ENCODE peak calls at places on chromosome 1, in four cellular contexts. A, D, S and H are unnamed samples.

GRCh38 chr1:172266528-172267174 is 153.8 kb upstream of the C1orf105 start:
- DNase-seq in A (no peak), D (no peak), S (no peak), H (no peak)

GRCh38 chr1:1331068-1331965 is at the start of gene TAS1R3:
- DNase-seq in A (no peak), D (no peak), S (no peak), H (no peak)

GRCh38 chr1:25456502-25456901 is 25.8 kb downstream of the MACO1 start:
- DNase-seq in A (no peak), D (no peak), S (no peak), H (no peak)

GRCh38 chr1:15948600-15949452 is 27.1 kb downstream of the ZBTB17 start:
- DNase-seq in A (peak), D (peak), S (peak), H (peak)

GRCh38 chr1:94255476-94255875 is 18.1 kb upstream of the ARHGAP29 start:
- DNase-seq in A (no peak), D (no peak), S (peak), H (no peak)

GRCh38 chr1:3021801-3022401 is 634 bp downstream of the ACTRT2 start:
- DNase-seq in A (peak), D (no peak), S (no peak), H (no peak)

GRCh38 chr1:121483234-121483633 is 298.5 kb downstream of the SRGAP2C start:
- DNase-seq in A (no peak), D (no peak), S (no peak), H (no peak)

GRCh38 chr1:24276791-24277190 is 42.4 kb upstream of the GRHL3 start:
- DNase-seq in A (no peak), D (no peak), S (no peak), H (no peak)

GRCh38 chr1:235078927-235079381 is 49.7 kb downstream of the TOMM20 start:
- DNase-seq in A (no peak), D (no peak), S (no peak), H (no peak)

GRCh38 chr1:156998301-156998700 is 47.2 kb downstream of the ARHGEF11 start:
- DNase-seq in A (no peak), D (no peak), S (no peak), H (no peak)

GRCh38 chr1:168437821-168438220 is 106.0 kb downstream of the XCL2 start:
- DNase-seq in A (no peak), D (no peak), S (no peak), H (peak)

GRCh38 chr1:29120955-29121485 is 2.7 kb downstream of the TMEM200B start:
- DNase-seq in A (peak), D (peak), S (peak), H (no peak)

GRCh38 chr1:107430540-107431228 is 289.8 kb downstream of the NTNG1 start:
- DNase-seq in A (no peak), D (no peak), S (peak), H (no peak)

GRCh38 chr1:12314328-12314903 is 84.6 kb downstream of the VPS13D start:
- DNase-seq in A (no peak), D (no peak), S (peak), H (no peak)

GRCh38 chr1:81666586-81666985 is 134.1 kb upstream of the ADGRL2 start:
- DNase-seq in A (no peak), D (no peak), S (no peak), H (no peak)

GRCh38 chr1:208101661-208102431 is 142.3 kb downstream of the PLXNA2 start:
- DNase-seq in A (no peak), D (peak), S (peak), H (no peak)

GRCh38 chr1:21342961-21343838 is 52.9 kb upstream of the ECE1 start:
- DNase-seq in A (no peak), D (no peak), S (peak), H (no peak)

GRCh38 chr1:165823552-165824268 is 3.7 kb upstream of the UCK2 start:
- DNase-seq in A (no peak), D (no peak), S (no peak), H (no peak)

GRCh38 chr1:88877382-88877825 is 14.0 kb downstream of the GTF2B start:
- DNase-seq in A (no peak), D (no peak), S (peak), H (no peak)

GRCh38 chr1:86704972-86705632 is 726 bp downstream of the SH3GLB1 start:
- DNase-seq in A (peak), D (peak), S (peak), H (peak)

GRCh38 chr1:44787506-44787905 is 464 bp downstream of the BEST4 start:
- DNase-seq in A (no peak), D (no peak), S (no peak), H (no peak)

GRCh38 chr1:17128361-17128760 is 9.1 kb upstream of the PADI2 start:
- DNase-seq in A (no peak), D (no peak), S (peak), H (no peak)

GRCh38 chr1:159826436-159827101 is at the start of gene SLAMF8:
- DNase-seq in A (peak), D (peak), S (no peak), H (peak)

GRCh38 chr1:232352956-232353355 is 277.0 kb downstream of the SIPA1L2 start:
- DNase-seq in A (no peak), D (no peak), S (no peak), H (no peak)

GRCh38 chr1:210246447-210246846 is 13.9 kb downstream of the SERTAD4 start:
- DNase-seq in A (no peak), D (no peak), S (peak), H (no peak)

GRCh38 chr1:207024202-207025143 is 8.1 kb downstream of the C1orf116 start:
- DNase-seq in A (no peak), D (no peak), S (no peak), H (no peak)

GRCh38 chr1:11157867-11158266 is 31.3 kb upstream of the ANGPTL7 start:
- DNase-seq in A (peak), D (peak), S (no peak), H (peak)

GRCh38 chr1:62285984-62286481 is 33.2 kb downstream of the KANK4 start:
- DNase-seq in A (no peak), D (no peak), S (peak), H (no peak)

GRCh38 chr1:38217316-38217715 is 170.7 kb upstream of the POU3F1 start:
- DNase-seq in A (peak), D (peak), S (no peak), H (no peak)

GRCh38 chr1:204513117-204513716 is 3.0 kb upstream of the MDM4 start:
- DNase-seq in A (no peak), D (peak), S (no peak), H (no peak)

GRCh38 chr1:40133839-40134238 is 27.3 kb upstream of the RLF start:
- DNase-seq in A (no peak), D (no peak), S (no peak), H (no peak)

GRCh38 chr1:236064674-236065508 is at the start of gene NID1:
- DNase-seq in A (peak), D (peak), S (peak), H (peak)

GRCh38 chr1:157367091-157367739 is 185.1 kb downstream of the FCRL5 start:
- DNase-seq in A (no peak), D (no peak), S (no peak), H (no peak)

GRCh38 chr1:203652718-203653461 is 26.3 kb downstream of the ATP2B4 start:
- DNase-seq in A (no peak), D (no peak), S (peak), H (no peak)

GRCh38 chr1:153958111-153958960 is at the start of gene CRTC2:
- DNase-seq in A (peak), D (peak), S (peak), H (peak)
- TF ChIP-seq CTCF in A (no peak), D (no peak), S (no peak), H (no peak)

DNA sequence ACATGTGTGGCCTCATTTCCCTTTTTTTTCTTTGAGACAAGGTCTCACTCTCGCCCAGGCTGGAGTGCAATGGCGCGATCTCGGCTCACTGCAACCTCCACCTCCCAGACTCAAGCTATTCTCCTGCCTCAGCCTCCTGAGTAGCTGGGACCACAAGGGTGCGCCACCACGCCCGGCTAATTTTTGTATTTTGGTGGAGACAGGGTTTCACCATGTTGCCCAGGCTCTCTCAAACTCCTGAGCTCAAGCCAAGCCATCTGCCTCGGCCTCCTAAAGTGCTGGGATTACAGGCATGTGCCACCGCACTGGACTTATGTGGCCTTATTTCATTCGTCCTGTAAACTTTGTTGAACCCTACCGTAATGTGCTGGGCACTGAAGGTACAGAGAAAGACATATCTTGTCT is 569 bp upstream of the WARS2 start:
- DNase-seq in A (peak), D (no peak), S (peak), H (peak)
- TF ChIP-seq CTCF in A (peak), D (no peak), S (peak), H (peak)

GRCh38 chr1:119676571-119677206 is 28.6 kb upstream of the ZNF697 start:
- DNase-seq in A (no peak), D (peak), S (no peak), H (peak)
- TF ChIP-seq CTCF in A (no peak), D (no peak), S (no peak), H (peak)

GRCh38 chr1:34763142-34763781 is 3.7 kb downstream of the GJB4 start:
- DNase-seq in A (no peak), D (no peak), S (no peak), H (no peak)

GRCh38 chr1:34759472-34760357 is at the start of gene GJB4:
- DNase-seq in A (no peak), D (no peak), S (no peak), H (no peak)

GRCh38 chr1:34761776-34762307 is 2.3 kb downstream of the GJB4 start:
- DNase-seq in A (no peak), D (no peak), S (no peak), H (no peak)

GRCh38 chr1:34762474-34763141 is 3.1 kb downstream of the GJB4 start:
- DNase-seq in A (no peak), D (no peak), S (no peak), H (no peak)

GRCh38 chr1:34761176-34761761 is 1.7 kb downstream of the GJB4 start:
- DNase-seq in A (no peak), D (no peak), S (no peak), H (no peak)
- TF ChIP-seq CTCF in A (no peak), D (no peak), S (no peak), H (no peak)

GRCh38 chr1:59186656-59187055 is 110.2 kb upstream of the FGGY start:
- DNase-seq in A (no peak), D (peak), S (no peak), H (peak)
- TF ChIP-seq CTCF in A (no peak), D (no peak), S (no peak), H (no peak)

DNA sequence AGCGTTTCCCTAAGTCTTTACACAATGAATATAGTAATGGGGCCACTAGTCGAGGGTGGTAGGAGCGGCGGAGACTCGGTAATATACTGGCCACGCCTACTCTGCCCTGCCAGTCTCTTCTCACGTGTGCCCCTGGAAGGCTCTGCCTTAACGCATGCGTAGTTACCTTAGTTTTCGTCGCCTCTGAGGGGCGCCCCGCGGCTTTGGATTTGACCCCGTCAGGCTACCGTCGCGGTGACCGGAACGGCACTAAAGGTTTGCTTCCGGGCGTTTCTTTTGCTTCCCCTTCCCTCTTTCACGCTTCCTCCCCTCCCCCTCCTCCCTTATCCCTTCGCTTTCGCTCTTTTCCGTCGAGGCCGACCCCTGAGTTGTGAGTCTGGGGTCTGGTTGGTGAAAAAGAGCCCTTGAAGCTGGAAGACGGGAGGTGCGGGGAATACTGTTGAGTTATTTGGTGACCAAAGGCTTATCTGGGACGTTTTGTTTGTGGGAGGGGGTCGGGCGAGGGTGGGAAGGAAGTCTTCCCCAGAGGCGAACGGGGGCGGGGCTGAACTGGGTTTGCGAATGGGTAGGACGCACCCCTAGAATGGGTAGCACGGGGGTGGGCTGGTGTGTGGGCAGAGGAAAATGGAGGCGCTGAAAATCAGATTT is at the start of gene SETDB1:
- DNase-seq in A (peak), D (peak), S (peak), H (peak)
- TF ChIP-seq CTCF in A (no peak), D (no peak), S (no peak), H (peak)

GRCh38 chr1:59125711-59126320 is 171.1 kb upstream of the FGGY start:
- DNase-seq in A (no peak), D (no peak), S (peak), H (no peak)
- TF ChIP-seq CTCF in A (no peak), D (no peak), S (no peak), H (no peak)

DNA sequence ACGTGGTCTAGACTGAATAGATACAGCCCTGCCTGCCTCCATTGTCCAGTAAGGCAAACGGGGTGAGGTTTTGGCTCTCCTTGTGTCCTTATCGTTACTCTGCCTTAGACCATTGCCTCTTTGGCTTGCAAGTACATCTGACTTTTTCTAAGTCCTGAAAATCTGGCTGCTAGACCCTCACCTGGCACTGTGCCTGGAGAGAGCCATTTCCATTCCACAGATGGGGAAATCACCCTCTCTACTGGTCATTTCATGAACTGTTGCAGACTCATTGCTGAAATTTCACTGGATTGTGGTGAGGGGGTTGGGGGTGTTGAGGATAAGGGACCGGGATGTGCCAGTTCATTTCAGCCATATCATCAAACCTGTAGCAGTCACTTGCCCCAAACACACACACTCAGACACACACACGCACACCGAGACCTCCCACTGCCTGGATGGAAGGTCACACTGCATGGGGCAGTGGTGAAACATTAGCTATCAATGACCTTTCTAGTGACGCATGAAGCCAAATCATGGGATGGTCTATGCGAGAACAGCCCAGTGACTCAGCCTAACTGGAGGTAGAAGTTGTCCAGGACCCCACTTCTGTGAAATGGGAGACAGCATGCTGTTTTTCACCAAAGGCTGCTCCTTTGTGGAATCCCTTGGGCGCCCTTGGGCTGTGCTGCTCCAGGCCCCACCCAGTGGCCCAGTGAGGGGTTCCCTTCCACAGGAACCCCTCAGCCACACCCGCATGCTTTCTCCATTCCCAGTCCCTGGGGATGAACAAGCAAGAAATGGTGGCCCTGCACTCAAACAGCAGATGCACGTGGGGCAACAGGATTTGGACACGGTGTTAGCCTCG is 34.9 kb upstream of the VASH2 start:
- DNase-seq in A (peak), D (peak), S (peak), H (peak)
- TF ChIP-seq CTCF in A (peak), D (no peak), S (peak), H (no peak)

GRCh38 chr1:197178998-197179397 is 32.5 kb upstream of the ASPM start:
- DNase-seq in A (no peak), D (no peak), S (peak), H (no peak)
- TF ChIP-seq CTCF in A (no peak), D (no peak), S (no peak), H (no peak)

GRCh38 chr1:153548722-153549695 is at the start of gene S100A3:
- DNase-seq in A (peak), D (peak), S (peak), H (peak)
- TF ChIP-seq CTCF in A (peak), D (no peak), S (peak), H (no peak)